ENCODE peak calls at places on chromosome 1, in six cellular contexts. One of them, this sample, is unnamed.

GRCh38 chr1:103937763-103938357 is 188.2 kb downstream of the AMY1C start:
- DNase-seq in GM12891: no peak
- DNase-seq in AG10803: no peak
- DNase-seq in AG04449: no peak
- DNase-seq in mucosa of descending colon: no peak
- DNase-seq in RWPE1: no peak
- DNase-seq in this sample: no peak

GRCh38 chr1:201496296-201496690 is 10.6 kb downstream of the CSRP1 start:
- DNase-seq in AG10803: no peak
- DNase-seq in RWPE1: no peak
- DNase-seq in mucosa of descending colon: no peak
- DNase-seq in AG04449: no peak
- DNase-seq in GM12891: no peak
- DNase-seq in this sample: no peak

GRCh38 chr1:69540052-69540451 is 27.7 kb upstream of the LRRC7 start:
- DNase-seq in RWPE1: no peak
- DNase-seq in mucosa of descending colon: no peak
- DNase-seq in AG04449: no peak
- DNase-seq in GM12891: no peak
- DNase-seq in AG10803: no peak
- DNase-seq in this sample: no peak

GRCh38 chr1:184494929-184495328 is 108.1 kb downstream of the C1orf21 start:
- DNase-seq in mucosa of descending colon: no peak
- DNase-seq in AG10803: no peak
- DNase-seq in RWPE1: no peak
- DNase-seq in GM12891: peak
- DNase-seq in AG04449: no peak
- DNase-seq in this sample: no peak

GRCh38 chr1:47696911-47697441 is 259.1 kb downstream of the FOXD2 start:
- DNase-seq in RWPE1: no peak
- DNase-seq in GM12891: no peak
- DNase-seq in AG10803: no peak
- DNase-seq in AG04449: no peak
- DNase-seq in mucosa of descending colon: no peak
- DNase-seq in this sample: no peak

GRCh38 chr1:1833456-1833855 is 55.2 kb upstream of the NADK start:
- DNase-seq in AG04449: no peak
- DNase-seq in RWPE1: no peak
- DNase-seq in GM12891: no peak
- DNase-seq in mucosa of descending colon: no peak
- DNase-seq in AG10803: no peak
- DNase-seq in this sample: no peak

GRCh38 chr1:108149796-108150467 is 50.2 kb downstream of the SLC25A24 start:
- DNase-seq in AG10803: peak
- DNase-seq in mucosa of descending colon: no peak
- DNase-seq in AG04449: no peak
- DNase-seq in GM12891: no peak
- DNase-seq in RWPE1: no peak
- DNase-seq in this sample: no peak

GRCh38 chr1:170707959-170708666 is 44.2 kb downstream of the PRRX1 start:
- DNase-seq in RWPE1: peak
- DNase-seq in AG04449: peak
- DNase-seq in AG10803: peak
- DNase-seq in GM12891: no peak
- DNase-seq in mucosa of descending colon: no peak
- DNase-seq in this sample: no peak

GRCh38 chr1:53344921-53345838 is 17.3 kb upstream of the LRP8 start:
- DNase-seq in RWPE1: no peak
- DNase-seq in GM12891: peak
- DNase-seq in mucosa of descending colon: no peak
- DNase-seq in AG04449: no peak
- DNase-seq in AG10803: no peak
- DNase-seq in this sample: peak

This sample was measured in type B pancreatic cell.